ENCODE peak calls at places on chromosomes 5 and 9, in eight cellular contexts. T is thyroid gland; O is CD4-positive, alpha-beta memory T cell; W is A673; Q is choroid plexus epithelial cell; E is tibial nerve; B is right cardiac atrium; M is astrocyte of the spinal cord. J is an unnamed sample.

GRCh38 chr5:54740141-54740540 is 222.6 kb downstream of the SNX18 start:
- DNase-seq in T (no peak), O (no peak), W (no peak), Q (no peak), E (no peak), B (no peak), M (no peak), J (no peak)

GRCh38 chr5:123719004-123719403 is 207.0 kb downstream of the CSNK1G3 start:
- DNase-seq in T (no peak), O (no peak), W (no peak), Q (no peak), E (no peak), B (no peak), M (no peak), J (no peak)

GRCh38 chr5:84014966-84015365 is 294.3 kb upstream of the HAPLN1 start:
- DNase-seq in T (no peak), O (no peak), W (no peak), Q (peak; percentile 54), E (no peak), B (no peak), M (no peak), J (no peak)

GRCh38 chr9:114061830-114062474 is 16.1 kb downstream of the AMBP start:
- DNase-seq in T (no peak), O (no peak), W (no peak), Q (no peak), E (no peak), B (no peak), M (no peak), J (no peak)

GRCh38 chr9:137293094-137293481 is 9.0 kb downstream of the NRARP start:
- DNase-seq in T (no peak), O (no peak), W (no peak), Q (no peak), E (no peak), B (peak; percentile 33), M (no peak), J (no peak)

GRCh38 chr9:2269778-2270177 is 254.6 kb downstream of the SMARCA2 start:
- DNase-seq in T (no peak), O (no peak), W (no peak), Q (no peak), E (no peak), B (no peak), M (no peak), J (no peak)

GRCh38 chr5:155056644-155057269 is 43.2 kb downstream of the KIF4B start:
- DNase-seq in T (no peak), O (no peak), W (no peak), Q (no peak), E (no peak), B (no peak), M (no peak), J (no peak)

GRCh38 chr9:90038778-90039177 is 434.0 kb downstream of the GADD45G start:
- DNase-seq in T (no peak), O (no peak), W (no peak), Q (no peak), E (no peak), B (no peak), M (no peak), J (no peak)

DNA sequence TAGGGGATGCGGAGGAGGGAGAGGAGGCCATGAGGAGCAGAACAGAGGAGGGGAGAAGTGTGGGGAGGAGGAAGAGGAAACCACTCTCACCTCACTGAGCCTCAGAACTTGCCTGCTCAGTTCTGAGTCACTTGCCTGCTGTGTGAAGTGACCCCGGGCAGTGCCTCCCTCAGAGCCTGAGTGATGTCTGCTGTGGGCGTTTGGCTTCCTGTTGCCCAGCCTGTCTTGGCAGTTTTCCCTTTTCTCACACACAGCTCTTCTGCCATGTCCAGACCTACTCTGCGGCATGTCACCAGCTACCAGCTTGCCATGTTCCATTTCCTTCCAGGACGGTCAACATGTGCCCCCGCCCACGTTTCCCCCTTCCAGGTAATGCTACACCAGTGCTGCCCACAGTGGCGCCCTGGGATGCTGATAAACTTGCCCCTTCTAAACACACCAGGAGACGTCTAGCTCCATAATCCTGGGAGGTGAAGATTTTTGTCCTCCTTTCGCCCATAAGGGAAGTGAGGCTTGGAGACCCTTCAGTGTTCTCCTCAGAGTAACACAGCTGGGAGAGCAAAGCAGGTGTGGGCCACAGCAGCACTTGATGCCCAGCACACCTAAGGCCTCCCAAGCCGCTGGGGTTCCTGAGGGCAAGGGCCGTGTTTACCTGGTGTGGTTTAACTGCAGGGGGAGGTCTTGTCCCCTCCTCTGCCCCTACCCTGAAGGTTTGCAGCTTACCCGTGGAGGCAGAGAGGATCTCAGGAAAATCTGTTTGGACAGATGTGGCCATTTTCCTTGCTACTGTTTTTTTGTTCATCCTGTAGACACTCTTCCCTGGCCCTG is 63.8 kb upstream of the RNF130 start:
- DNase-seq in T (no peak), O (no peak), W (peak; percentile 5), Q (peak; percentile 39), E (no peak), B (peak; percentile 28), M (peak; percentile 57), J (peak; percentile 7)
- H3K4me3 ChIP-seq in T (no peak overlapping the region), O (no peak overlapping the region), W (no peak overlapping the region), Q (no peak overlapping the region), E (no peak overlapping the region), B (no peak overlapping the region), M (no peak overlapping the region), J (no peak overlapping the region)

GRCh38 chr5:167577616-167578015 is 713.8 kb upstream of the WWC1 start:
- DNase-seq in T (no peak), O (no peak), W (no peak), Q (no peak), E (no peak), B (no peak), M (no peak), J (no peak)
- H3K4me3 ChIP-seq in T (no peak overlapping the region), O (no peak overlapping the region), W (peak overlapping the region; percentile 60), Q (no peak overlapping the region), E (no peak overlapping the region), B (no peak overlapping the region), M (no peak overlapping the region), J (no peak overlapping the region)

DNA sequence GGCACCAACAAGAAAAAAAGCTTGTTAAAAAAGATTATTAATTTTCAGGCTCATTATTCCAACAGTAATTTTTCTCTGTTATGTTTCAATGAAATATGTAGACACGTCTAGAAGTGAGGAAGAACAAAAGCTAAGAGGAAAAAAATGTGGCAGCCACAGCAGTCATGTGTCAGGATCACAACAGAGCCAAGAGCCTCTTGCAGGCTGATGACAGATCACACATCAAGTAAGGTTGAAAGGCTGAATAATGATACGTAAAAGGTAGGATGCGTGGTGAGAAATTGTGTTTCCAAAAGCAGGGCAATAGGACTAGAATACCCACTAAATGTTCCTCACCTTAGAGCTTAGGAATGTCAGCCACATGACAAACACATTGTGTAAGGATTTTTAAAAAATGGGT is 124.8 kb downstream of the HTR1A start:
- DNase-seq in T (no peak), O (no peak), W (no peak), Q (no peak), E (no peak), B (no peak), M (no peak), J (no peak)
- H3K4me3 ChIP-seq in T (no peak overlapping the region), O (no peak overlapping the region), W (no peak overlapping the region), Q (no peak overlapping the region), E (no peak overlapping the region), B (no peak overlapping the region), M (no peak overlapping the region), J (no peak overlapping the region)

GRCh38 chr5:60598424-60598823 is 101.5 kb downstream of the DEPDC1B start:
- DNase-seq in T (no peak), O (no peak), W (no peak), Q (no peak), E (no peak), B (no peak), M (no peak), J (no peak)
- H3K4me3 ChIP-seq in T (no peak overlapping the region), O (no peak overlapping the region), W (no peak overlapping the region), Q (no peak overlapping the region), E (no peak overlapping the region), B (no peak overlapping the region), M (no peak overlapping the region), J (no peak overlapping the region)

DNA sequence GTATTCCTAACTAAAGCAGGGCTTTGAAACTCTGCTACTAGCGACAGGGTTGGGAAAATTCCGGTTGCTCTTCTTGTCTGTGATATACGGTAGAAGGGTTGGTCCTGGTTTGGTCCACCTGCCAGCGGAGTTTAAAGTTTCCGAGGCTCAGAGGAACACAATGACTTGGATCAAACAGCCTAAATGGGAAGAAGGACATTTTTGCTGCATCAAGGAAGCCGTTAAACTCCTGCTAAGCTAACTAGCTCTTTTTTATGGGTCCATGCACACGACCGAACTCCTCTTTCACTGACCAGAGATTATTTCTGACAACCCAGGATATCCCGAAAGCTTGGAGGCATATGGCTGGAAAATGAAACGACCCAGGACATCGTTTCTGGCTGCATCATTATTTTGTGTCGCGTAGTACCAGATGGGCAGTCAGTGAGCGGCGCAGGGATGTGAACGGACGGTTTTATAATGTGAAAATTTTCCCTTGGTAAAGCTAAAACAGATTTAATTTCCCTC is at the start of gene LURAP1L:
- DNase-seq in T (peak; percentile 38), O (no peak), W (peak; percentile 64), Q (peak; percentile 86), E (no peak), B (peak; percentile 58), M (peak; percentile 78), J (peak; percentile 58)
- H3K4me3 ChIP-seq in T (peak within 1 kb of the TSS; percentile 35), O (no peak within 1 kb of the TSS), W (peak within 1 kb of the TSS; percentile 60), Q (peak within 1 kb of the TSS; percentile 80), E (peak within 1 kb of the TSS; percentile 70), B (peak within 1 kb of the TSS; percentile 65), M (peak within 1 kb of the TSS; percentile 85), J (peak within 1 kb of the TSS; percentile 43)

DNA sequence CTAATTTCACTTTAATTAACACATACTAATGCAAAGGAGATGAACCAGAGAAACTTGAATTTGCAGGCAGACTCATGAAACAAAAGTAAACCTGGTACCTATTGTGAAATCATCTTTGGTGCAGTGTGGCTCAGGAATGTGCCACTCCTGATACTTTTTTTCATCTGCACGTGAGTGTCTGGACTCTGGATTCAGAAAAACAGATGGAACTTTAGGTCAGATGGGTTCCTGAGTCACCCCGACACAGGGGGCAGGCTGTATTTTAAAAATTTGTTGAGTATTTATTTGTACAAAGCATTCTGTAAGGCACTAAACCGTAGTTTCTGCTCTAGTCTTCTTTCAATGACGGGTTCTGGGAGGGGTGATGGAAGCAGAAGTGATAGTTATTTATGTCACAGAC is 52.2 kb upstream of the TUT7 start:
- DNase-seq in T (peak; percentile 10), O (no peak), W (no peak), Q (peak; percentile 94), E (no peak), B (no peak), M (peak; percentile 81), J (no peak)
- H3K4me3 ChIP-seq in T (no peak overlapping the region), O (no peak overlapping the region), W (no peak overlapping the region), Q (no peak overlapping the region), E (no peak overlapping the region), B (no peak overlapping the region), M (no peak overlapping the region), J (no peak overlapping the region)

DNA sequence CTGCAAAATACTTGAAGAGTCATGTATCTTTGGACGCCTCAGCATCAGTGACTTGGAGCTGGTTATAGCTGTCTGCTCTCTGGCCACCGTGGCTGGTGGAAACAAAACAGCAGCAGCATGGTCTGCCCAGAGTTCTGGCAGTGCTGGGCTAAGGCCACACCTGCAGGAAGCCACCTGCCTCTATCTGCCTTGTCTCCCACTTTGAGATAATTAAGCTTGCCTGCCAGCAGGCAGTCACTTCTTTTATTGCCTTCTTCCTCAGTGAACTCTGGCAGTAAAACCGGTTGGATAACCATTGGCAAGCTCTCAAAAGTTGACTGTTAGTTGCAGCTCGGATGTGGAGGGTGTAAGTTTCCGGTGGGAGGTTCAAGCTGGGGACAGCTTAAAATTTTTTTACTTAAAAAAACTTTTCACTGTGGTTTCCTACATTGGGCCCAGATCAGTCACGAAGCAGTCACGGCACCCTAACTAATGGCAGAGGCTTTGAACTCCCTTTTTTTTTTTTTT is 4.9 kb downstream of the SMIM3 start:
- DNase-seq in T (peak; percentile 68), O (peak; percentile 80), W (peak; percentile 93), Q (peak; percentile 93), E (no peak), B (peak; percentile 72), M (peak; percentile 94), J (no peak)
- H3K4me3 ChIP-seq in T (no peak overlapping the region), O (no peak overlapping the region), W (no peak overlapping the region), Q (peak overlapping the region; percentile 21), E (no peak overlapping the region), B (no peak overlapping the region), M (no peak overlapping the region), J (no peak overlapping the region)

GRCh38 chr5:135031146-135031812 is 2.7 kb downstream of the PITX1 start:
- DNase-seq in T (no peak), O (no peak), W (no peak), Q (no peak), E (no peak), B (no peak), M (no peak), J (no peak)
- H3K4me3 ChIP-seq in T (no peak overlapping the region), O (no peak overlapping the region), W (no peak overlapping the region), Q (no peak overlapping the region), E (peak overlapping the region; percentile 16), B (no peak overlapping the region), M (no peak overlapping the region), J (peak overlapping the region; percentile 87)

J was measured in HAP-1.